ENCODE peak calls at places on chromosomes 11 and 22, in four cellular contexts. H, O, W and P are unnamed samples.

GRCh38 chr22:49659281-49659923 is 168.3 kb downstream of the BRD1 start:
- DNase-seq in O (no peak), W (no peak), H (no peak), P (no peak)

GRCh38 chr22:21067075-21067900 is 21.5 kb downstream of the LRRC74B start:
- DNase-seq in H (no peak), O (no peak), W (no peak), P (no peak)

GRCh38 chr11:134780486-134781155 is 368.6 kb upstream of the B3GAT1 start:
- DNase-seq in W (no peak), O (no peak), H (no peak), P (no peak)

GRCh38 chr11:77590194-77590591 is 440 bp downstream of the AQP11 start:
- DNase-seq in W (peak; percentile 15), H (no peak), O (no peak), P (no peak)

GRCh38 chr22:48105254-48105653 is 1342.8 kb downstream of the TBC1D22A start:
- DNase-seq in O (no peak), H (no peak), W (no peak), P (no peak)

GRCh38 chr11:122176651-122177050 is 60.6 kb upstream of the BLID start:
- DNase-seq in H (no peak), O (no peak), W (no peak), P (no peak)

GRCh38 chr11:3841426-3842304 is 906 bp upstream of the RHOG start:
- DNase-seq in H (peak; percentile 68), W (peak; percentile 98), O (peak; percentile 87), P (peak; percentile 91)

GRCh38 chr22:40512426-40513136 is 123.9 kb downstream of the MRTFA start:
- DNase-seq in O (no peak), W (no peak), H (no peak), P (no peak)

GRCh38 chr11:16924826-16925494 is 89.3 kb downstream of the PLEKHA7 start:
- DNase-seq in W (no peak), H (peak; percentile 78), O (peak; percentile 55), P (no peak)

GRCh38 chr11:70026012-70026411 is 52.1 kb upstream of the ANO1 start:
- DNase-seq in W (no peak), H (no peak), O (no peak), P (no peak)

GRCh38 chr22:20111045-20111688 is 4.7 kb upstream of the RANBP1 start:
- DNase-seq in H (peak; percentile 51), W (peak; percentile 72), O (peak; percentile 87), P (peak; percentile 23)

GRCh38 chr11:71309181-71309580 is 56.8 kb upstream of the SHANK2 start:
- DNase-seq in H (no peak), O (no peak), W (no peak), P (no peak)

GRCh38 chr11:128757886-128758612 is 64.2 kb downstream of the FLI1 start:
- DNase-seq in O (no peak), H (no peak), W (no peak), P (no peak)

GRCh38 chr22:19853058-19853878 is 1.4 kb downstream of the GNB1L start:
- DNase-seq in H (no peak), W (no peak), O (no peak), P (no peak)

GRCh38 chr22:27474112-27474571 is 327.4 kb downstream of the MN1 start:
- DNase-seq in W (no peak), H (no peak), O (no peak), P (no peak)

GRCh38 chr11:90818196-90818735 is 595.4 kb upstream of the CHORDC1 start:
- DNase-seq in W (no peak), O (no peak), H (no peak), P (no peak)

GRCh38 chr11:123122341-123122740 is 60.4 kb upstream of the HSPA8 start:
- DNase-seq in O (peak; percentile 48), H (no peak), W (peak; percentile 37), P (no peak)

GRCh38 chr11:82906236-82906635 is 4.7 kb downstream of the DDIAS start:
- DNase-seq in O (no peak), W (peak; percentile 45), H (peak; percentile 15), P (peak; percentile 68)

GRCh38 chr11:86969258-86969657 is 14.1 kb upstream of the FZD4 start:
- DNase-seq in H (no peak), O (no peak), W (no peak), P (peak; percentile 90)

GRCh38 chr11:117239295-117239694 is 6.8 kb downstream of the RNF214 start:
- DNase-seq in W (peak; percentile 17), H (no peak), O (no peak), P (peak; percentile 59)
- TF ChIP-seq MAX in W (no peak), H (no peak), O (no peak), P (no peak)

DNA sequence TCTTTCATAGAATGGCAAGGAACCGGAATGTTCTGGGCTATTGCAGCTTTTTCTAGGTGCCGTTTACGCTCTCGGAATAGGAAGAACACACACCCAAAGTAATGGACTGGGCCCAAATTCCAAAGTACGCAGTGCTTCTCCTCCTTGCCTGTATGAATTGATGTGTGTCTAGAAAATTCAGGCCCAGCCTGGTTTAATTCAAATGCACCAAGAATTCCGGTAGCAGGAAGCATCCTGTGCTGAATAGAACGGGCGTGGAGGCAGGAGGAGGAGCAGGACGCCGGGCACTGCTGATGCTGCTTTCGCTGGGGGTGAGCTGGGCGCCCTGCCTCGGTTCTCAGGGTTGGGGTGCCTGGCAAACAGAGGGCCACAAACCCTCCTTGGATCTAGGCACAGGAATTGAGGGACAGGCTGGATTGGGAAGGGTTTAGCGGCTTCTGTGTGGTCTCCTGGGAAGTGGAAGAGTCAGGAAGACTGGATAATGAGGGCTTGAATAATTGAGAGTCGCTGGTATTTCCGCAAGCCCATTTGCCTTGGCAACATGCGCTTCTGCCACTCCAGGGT is 2.0 kb downstream of the PARVB start:
- DNase-seq in O (no peak), W (no peak), H (no peak), P (peak; percentile 68)
- H3K4me3 ChIP-seq in O (no peak overlapping the region), W (peak overlapping the region; percentile 16), H (no peak overlapping the region), P (peak overlapping the region; percentile 18)

DNA sequence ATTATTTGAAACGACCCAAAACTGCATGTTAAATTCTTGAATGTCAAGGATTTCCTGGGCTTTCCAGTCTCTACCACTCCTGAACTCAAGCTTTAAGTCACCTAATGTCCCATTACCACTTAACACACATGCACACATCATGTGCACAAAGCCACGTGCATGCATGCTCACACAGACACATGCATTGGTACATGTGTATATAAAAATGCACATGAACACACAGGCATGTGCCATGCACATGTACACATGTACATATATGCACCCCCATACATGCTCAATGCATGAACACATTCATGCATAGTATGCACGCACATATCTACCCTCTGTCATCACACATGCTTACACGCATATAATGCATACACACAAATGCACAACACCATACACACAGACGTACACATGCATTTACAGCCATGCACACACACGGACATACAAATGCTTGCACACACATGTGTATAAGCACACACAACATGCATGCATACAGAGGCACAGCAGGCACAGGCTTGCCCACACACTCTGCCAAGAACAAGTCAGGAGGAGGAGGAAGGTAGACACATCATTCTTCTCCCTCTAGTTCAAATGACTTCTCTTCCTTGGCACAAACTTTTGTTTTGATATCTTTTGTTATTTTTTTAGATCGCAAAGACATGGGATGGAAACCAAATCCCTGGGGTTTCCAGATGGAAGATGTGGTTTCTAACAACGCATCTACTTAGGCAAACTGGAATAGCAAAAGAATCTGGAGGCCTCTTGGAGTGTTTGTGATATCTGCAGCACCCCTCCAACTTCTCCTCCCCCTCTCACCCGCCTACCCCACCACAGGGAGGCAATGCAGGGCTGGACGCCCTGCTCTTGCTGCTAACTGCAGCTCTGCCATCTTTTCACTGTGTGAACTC is 24.6 kb downstream of the RASD2 start:
- DNase-seq in W (no peak), O (no peak), H (no peak), P (no peak)
- TF ChIP-seq MAX in W (no peak), O (no peak), H (no peak), P (peak; percentile 22)

DNA sequence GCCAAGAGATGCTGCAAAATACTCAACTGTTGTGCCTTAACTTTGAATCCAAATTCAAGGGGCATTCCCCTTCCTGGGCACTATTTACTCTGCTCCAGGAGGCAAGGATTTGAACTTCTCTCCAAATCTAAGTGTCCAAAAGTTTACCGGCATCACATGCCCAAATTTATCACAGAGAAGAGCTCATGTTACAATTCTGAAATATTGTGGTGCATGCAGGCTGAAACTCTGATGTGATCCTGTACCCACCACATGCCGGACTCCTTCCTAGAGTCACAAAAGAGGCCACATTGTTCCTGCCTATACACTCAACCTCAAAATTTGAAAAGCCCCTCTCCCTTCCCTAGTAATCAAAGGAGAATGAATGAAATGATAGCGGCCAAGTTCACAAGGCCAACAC is 1.3 kb downstream of the TRAF6 start:
- DNase-seq in W (no peak), H (no peak), O (peak; percentile 12), P (no peak)
- H3K4me3 ChIP-seq in W (peak overlapping the region; percentile 87), H (peak overlapping the region; percentile 95), O (peak overlapping the region; percentile 97), P (peak overlapping the region; percentile 100)

DNA sequence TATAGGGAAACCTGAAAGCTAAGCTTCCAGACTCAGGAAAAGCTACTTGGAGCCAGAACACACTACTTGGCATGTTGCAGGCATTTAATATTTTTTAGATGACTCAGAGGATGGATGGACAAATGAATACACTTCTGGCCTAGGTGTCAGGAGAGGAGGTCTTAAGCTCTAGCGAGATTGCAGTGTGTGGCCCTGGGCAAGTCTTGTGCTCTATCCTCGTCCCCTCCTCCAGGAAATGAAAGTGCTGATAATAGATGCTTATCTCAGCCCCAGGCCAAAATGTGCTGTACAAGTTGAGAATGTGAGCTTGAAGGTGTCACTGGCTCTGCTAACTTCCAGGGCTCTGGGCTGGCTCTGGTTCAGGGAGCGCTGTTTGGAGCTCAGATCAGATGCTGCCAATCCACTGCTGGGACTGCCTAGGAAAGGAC is 136.3 kb downstream of the PKNOX2 start:
- DNase-seq in W (peak; percentile 8), H (no peak), O (peak; percentile 61), P (peak; percentile 80)
- TF ChIP-seq MAX in W (no peak), H (no peak), O (no peak), P (no peak)

GRCh38 chr22:46052331-46052771 is 75.4 kb upstream of the WNT7B start:
- DNase-seq in H (no peak), W (no peak), O (no peak), P (no peak)
- H3K4me3 ChIP-seq in H (peak overlapping the region; percentile 78), W (no peak overlapping the region), O (peak overlapping the region; percentile 67), P (no peak overlapping the region)

GRCh38 chr11:19953342-19953741 is 206.9 kb downstream of the DBX1 start:
- DNase-seq in W (no peak), H (no peak), O (no peak), P (peak; percentile 56)

GRCh38 chr11:19953909-19954308 is 206.4 kb downstream of the DBX1 start:
- DNase-seq in O (no peak), W (peak; percentile 31), H (peak; percentile 24), P (peak; percentile 78)

GRCh38 chr11:19952101-19952605 is 208.1 kb downstream of the DBX1 start:
- DNase-seq in O (peak; percentile 56), W (no peak), H (no peak), P (peak; percentile 90)

GRCh38 chr11:19954899-19955298 is 205.4 kb downstream of the DBX1 start:
- DNase-seq in O (no peak), W (no peak), H (no peak), P (no peak)

DNA sequence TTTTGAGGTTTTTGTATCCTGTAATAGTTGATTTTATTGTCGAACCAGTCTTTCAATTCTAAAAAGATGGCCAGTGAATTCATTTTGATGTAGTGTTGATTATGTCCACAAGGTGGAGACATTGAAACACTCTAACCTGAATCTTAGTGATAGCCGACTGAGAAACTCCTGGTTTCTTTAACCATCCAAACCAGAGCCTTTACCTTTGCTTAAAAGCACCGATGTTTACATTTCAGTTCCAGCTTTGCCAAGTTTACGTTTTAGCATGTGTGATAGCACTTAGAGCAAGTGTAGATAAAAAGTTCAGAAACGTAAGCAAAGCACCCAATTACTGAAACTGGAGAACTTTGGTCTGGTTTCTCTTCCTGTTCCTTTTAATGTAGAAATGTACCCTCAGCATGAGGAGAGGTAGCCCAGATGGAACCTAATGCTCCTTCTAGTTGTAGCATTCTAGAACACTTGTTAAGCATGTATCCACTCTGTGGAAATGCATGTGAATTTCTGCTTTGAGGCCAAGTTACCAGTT is 208.7 kb downstream of the DBX1 start:
- DNase-seq in H (peak; percentile 32), O (peak; percentile 42), W (peak; percentile 39), P (peak; percentile 81)
- TF ChIP-seq MAX in H (no peak), O (no peak), W (no peak), P (no peak)